ENCODE peak calls at places on chromosomes 3 and 15, in four cellular contexts. B is spleen, G is right atrium auricular region, T is fibroblast of lung. P is an unnamed sample.

GRCh38 chr3:45688194-45688881 is 858 bp upstream of the SACM1L start:
- DNase-seq in B (peak), G (no peak), T (peak), P (no peak)

GRCh38 chr15:79192462-79193036 is 90.0 kb upstream of the ANKRD34C start:
- DNase-seq in B (no peak), G (no peak), T (peak), P (no peak)

GRCh38 chr3:40035177-40035576 is 225.8 kb downstream of the MYRIP start:
- DNase-seq in B (no peak), G (no peak), T (peak), P (no peak)

GRCh38 chr3:95341314-95341713 is 1278.5 kb downstream of the NSUN3 start:
- DNase-seq in B (no peak), G (no peak), T (no peak), P (no peak)

GRCh38 chr15:86968244-86968643 is 888.6 kb downstream of the AGBL1 start:
- DNase-seq in B (no peak), G (no peak), T (no peak), P (no peak)

GRCh38 chr15:48631191-48631770 is 14.2 kb downstream of the FBN1 start:
- DNase-seq in B (no peak), G (no peak), T (peak), P (no peak)

GRCh38 chr3:129688310-129688895 is 81.9 kb upstream of the PLXND1 start:
- DNase-seq in B (no peak), G (peak), T (peak), P (peak)

GRCh38 chr3:42169579-42169978 is 78.4 kb downstream of the TRAK1 start:
- DNase-seq in B (no peak), G (no peak), T (no peak), P (no peak)

GRCh38 chr15:100141304-100142080 is 200.3 kb downstream of the ADAMTS17 start:
- DNase-seq in B (no peak), G (no peak), T (peak), P (no peak)

GRCh38 chr15:56428821-56429458 is 36.0 kb downstream of the MNS1 start:
- DNase-seq in B (no peak), G (no peak), T (peak), P (no peak)

GRCh38 chr3:37766797-37767776 is 94.6 kb upstream of the CTDSPL start:
- DNase-seq in B (no peak), G (no peak), T (no peak), P (no peak)

GRCh38 chr3:30203301-30203700 is 403.1 kb upstream of the TGFBR2 start:
- DNase-seq in B (no peak), G (no peak), T (peak), P (peak)

GRCh38 chr3:64684715-64685261 is 3.0 kb downstream of the ADAMTS9 start:
- DNase-seq in B (no peak), G (no peak), T (peak), P (no peak)

GRCh38 chr3:152230367-152230766 is 38.4 kb upstream of the MBNL1 start:
- DNase-seq in B (no peak), G (no peak), T (no peak), P (no peak)

GRCh38 chr3:149288655-149289054 is 44.8 kb downstream of the TM4SF18 start:
- DNase-seq in B (no peak), G (no peak), T (no peak), P (no peak)

GRCh38 chr15:100716456-100717085 is 114.2 kb downstream of the ASB7 start:
- DNase-seq in B (peak), G (peak), T (no peak), P (no peak)

GRCh38 chr3:47617061-47618010 is 38.7 kb upstream of the CSPG5 start:
- DNase-seq in B (no peak), G (no peak), T (peak), P (no peak)

GRCh38 chr3:72255736-72256559 is 471.0 kb upstream of the PROK2 start:
- DNase-seq in B (peak), G (no peak), T (no peak), P (no peak)

GRCh38 chr3:44240061-44240460 is 1.6 kb upstream of the TOPAZ1 start:
- DNase-seq in B (no peak), G (no peak), T (peak), P (no peak)

GRCh38 chr15:79656151-79656797 is 224.1 kb downstream of the MINAR1 start:
- DNase-seq in B (no peak), G (no peak), T (no peak), P (no peak)

GRCh38 chr3:42271786-42272185 is 5.8 kb upstream of the CCK start:
- DNase-seq in B (no peak), G (no peak), T (no peak), P (no peak)

GRCh38 chr3:108334698-108335097 is 38.4 kb downstream of the HHLA2 start:
- DNase-seq in B (no peak), G (no peak), T (peak), P (no peak)

GRCh38 chr3:171333784-171334464 is 126.3 kb downstream of the TNIK start:
- DNase-seq in B (no peak), G (no peak), T (no peak), P (no peak)

GRCh38 chr15:73927003-73927475 is 777 bp downstream of the LOXL1 start:
- DNase-seq in B (peak), G (no peak), T (no peak), P (no peak)

GRCh38 chr3:120448707-120449650 is 1.8 kb downstream of the FSTL1 start:
- DNase-seq in B (no peak), G (no peak), T (peak), P (no peak)

GRCh38 chr3:67048716-67049076 is 50.6 kb downstream of the KBTBD8 start:
- DNase-seq in B (no peak), G (no peak), T (no peak), P (no peak)

GRCh38 chr15:34850121-34850520 is 54.8 kb upstream of the ACTC1 start:
- DNase-seq in B (no peak), G (no peak), T (no peak), P (no peak)

GRCh38 chr3:61789861-61790260 is 228.5 kb downstream of the PTPRG start:
- DNase-seq in B (no peak), G (no peak), T (no peak), P (no peak)

GRCh38 chr3:120559228-120560061 is 36.7 kb upstream of the NDUFB4 start:
- DNase-seq in B (peak), G (no peak), T (peak), P (no peak)

GRCh38 chr15:48340111-48340510 is 8.9 kb downstream of the DUT start:
- DNase-seq in B (no peak), G (no peak), T (no peak), P (no peak)

GRCh38 chr3:123451186-123451585 is 2.3 kb upstream of the ADCY5 start:
- DNase-seq in B (peak), G (no peak), T (no peak), P (no peak)

GRCh38 chr15:91357011-91357410 is 257.0 kb downstream of the SV2B start:
- DNase-seq in B (no peak), G (no peak), T (no peak), P (no peak)

GRCh38 chr3:181699171-181699903 is 12.4 kb upstream of the SOX2 start:
- DNase-seq in B (no peak), G (no peak), T (peak), P (no peak)

GRCh38 chr15:32683906-32684584 is 33.8 kb upstream of the GREM1 start:
- DNase-seq in B (no peak), G (no peak), T (peak), P (no peak)

GRCh38 chr15:37981781-37982180 is 47.3 kb downstream of the TMCO5A start:
- DNase-seq in B (no peak), G (no peak), T (peak), P (no peak)

GRCh38 chr15:25937796-25938195 is 74.7 kb upstream of the ATP10A start:
- DNase-seq in B (no peak), G (no peak), T (no peak), P (no peak)

GRCh38 chr3:171842864-171843511 is at the start of gene TMEM212:
- DNase-seq in B (no peak), G (no peak), T (peak), P (no peak)

GRCh38 chr15:61824291-61824690 is 236.0 kb downstream of the VPS13C start:
- DNase-seq in B (no peak), G (no peak), T (no peak), P (no peak)

GRCh38 chr3:149152420-149152819 is 23.0 kb downstream of the HPS3 start:
- DNase-seq in B (no peak), G (no peak), T (peak), P (no peak)

GRCh38 chr15:45827275-45827674 is 192.4 kb downstream of the SQOR start:
- DNase-seq in B (no peak), G (no peak), T (no peak), P (no peak)

DNA sequence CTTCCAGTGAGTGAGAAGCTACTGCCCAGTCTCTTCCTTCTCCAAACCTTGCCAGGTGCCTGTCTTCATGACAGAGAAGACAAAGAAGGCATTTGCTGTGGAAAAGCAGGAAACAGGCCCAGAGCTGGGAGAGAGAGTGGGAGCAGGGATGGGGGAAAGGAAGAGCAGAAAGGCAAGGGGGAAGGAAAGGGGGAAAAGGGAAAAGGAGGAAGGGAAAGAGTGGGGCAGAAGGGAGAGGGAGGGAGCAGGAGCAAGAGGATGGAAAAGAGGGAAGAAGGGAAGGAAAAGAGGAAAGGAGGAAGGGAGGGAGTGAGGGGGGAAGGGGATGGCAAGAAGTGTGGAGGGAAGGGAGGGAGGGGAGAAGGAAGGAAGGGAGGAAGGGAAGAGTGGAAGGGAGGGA is 121.2 kb upstream of the LINGO1 start:
- DNase-seq in B (no peak), G (no peak), T (no peak), P (no peak)
- TF ChIP-seq CTCF in B (no peak), G (no peak), T (no peak), P (no peak)

GRCh38 chr3:125118600-125118999 is 62.8 kb upstream of the HEG1 start:
- DNase-seq in B (no peak), G (no peak), T (no peak), P (no peak)

GRCh38 chr3:125119752-125120369 is 64.1 kb upstream of the HEG1 start:
- DNase-seq in B (peak), G (no peak), T (no peak), P (no peak)

GRCh38 chr3:125121246-125122010 is 65.6 kb upstream of the HEG1 start:
- DNase-seq in B (no peak), G (no peak), T (no peak), P (no peak)

GRCh38 chr3:125117631-125118191 is 61.9 kb upstream of the HEG1 start:
- DNase-seq in B (no peak), G (no peak), T (peak), P (no peak)

DNA sequence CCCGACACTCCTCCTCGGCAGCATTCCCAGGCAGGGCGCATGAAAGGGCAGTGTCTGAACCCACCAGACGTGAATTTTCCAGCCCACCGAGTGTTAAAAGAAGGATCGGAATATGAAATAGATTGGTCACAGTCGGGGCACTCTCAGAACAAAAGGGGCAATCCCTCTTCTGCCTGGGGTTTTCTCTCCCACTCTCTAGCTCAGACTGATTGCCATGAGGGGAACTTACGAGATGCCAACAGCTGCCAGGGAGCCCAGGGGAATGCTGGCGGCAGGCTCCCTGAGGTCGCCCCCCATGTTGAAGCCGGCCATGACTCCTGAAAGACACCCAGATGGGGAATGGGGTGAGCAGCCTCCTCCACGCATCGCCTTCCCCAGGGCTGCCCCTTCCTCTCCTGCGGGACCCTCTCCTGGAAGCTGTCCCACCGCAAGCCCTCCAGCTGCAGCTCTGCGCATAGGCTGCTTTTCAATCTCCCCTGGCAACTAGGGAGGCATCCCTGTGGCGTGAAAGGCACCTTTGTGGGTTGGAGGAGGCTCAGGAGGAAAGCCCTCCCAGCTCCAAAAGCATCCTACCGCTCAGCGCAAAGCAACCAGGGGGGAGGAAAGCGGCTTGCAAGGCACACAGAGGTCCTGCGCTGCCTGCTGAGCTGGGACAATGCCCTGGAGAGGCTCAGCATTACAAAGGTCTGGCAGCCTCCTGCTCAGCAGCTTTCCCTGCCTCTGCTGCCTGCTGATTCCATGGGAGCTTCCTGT is 64.7 kb upstream of the HEG1 start:
- DNase-seq in B (no peak), G (no peak), T (peak), P (no peak)
- H3K4me3 ChIP-seq in B (peak), G (peak), T (peak), P (peak)

GRCh38 chr3:154781595-154781994 is 298.5 kb upstream of the MME start:
- DNase-seq in B (no peak), G (no peak), T (no peak), P (no peak)
- TF ChIP-seq CTCF in B (no peak), G (no peak), T (no peak), P (no peak)

GRCh38 chr15:78130466-78131294 is 565 bp downstream of the CIB2 start:
- DNase-seq in B (no peak), G (no peak), T (no peak), P (no peak)
- H3K4me3 ChIP-seq in B (peak), G (peak), T (peak), P (peak)

GRCh38 chr3:111210003-111210699 is 138.5 kb downstream of the NECTIN3 start:
- DNase-seq in B (no peak), G (no peak), T (peak), P (peak)
- TF ChIP-seq CTCF in B (no peak), G (no peak), T (no peak), P (no peak)

GRCh38 chr3:117874028-117874765 is 1160.4 kb downstream of the IGSF11 start:
- DNase-seq in B (no peak), G (no peak), T (peak), P (no peak)

GRCh38 chr3:117875887-117876286 is 1158.8 kb downstream of the IGSF11 start:
- DNase-seq in B (no peak), G (no peak), T (no peak), P (no peak)

GRCh38 chr3:117874904-117875874 is 1159.5 kb downstream of the IGSF11 start:
- DNase-seq in B (no peak), G (no peak), T (peak), P (no peak)

GRCh38 chr3:117871934-117872333 is 1162.4 kb downstream of the TUSC7 start:
- DNase-seq in B (no peak), G (no peak), T (peak), P (no peak)

DNA sequence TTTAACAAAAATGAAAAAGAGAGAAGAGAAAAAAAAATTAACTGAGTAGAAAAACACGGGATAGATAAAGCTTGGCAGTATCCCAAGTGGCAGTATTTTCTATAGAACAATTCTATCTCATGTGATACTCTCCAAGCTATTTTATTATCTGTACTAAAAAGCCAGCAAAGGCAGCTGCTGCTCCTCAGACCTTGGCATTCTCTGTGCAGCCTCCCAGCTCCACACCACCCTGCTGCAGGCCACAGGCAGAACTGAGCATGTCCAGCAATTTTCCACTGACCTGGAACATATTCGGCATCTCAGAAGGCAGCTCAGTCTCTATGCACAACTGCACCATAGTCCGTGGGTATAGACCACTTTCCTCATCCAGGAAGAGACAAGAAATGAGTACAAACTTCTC is 1161.4 kb downstream of the IGSF11 start:
- DNase-seq in B (no peak), G (no peak), T (no peak), P (no peak)
- H3K4me3 ChIP-seq in B (no peak), G (no peak), T (no peak), P (no peak)

DNA sequence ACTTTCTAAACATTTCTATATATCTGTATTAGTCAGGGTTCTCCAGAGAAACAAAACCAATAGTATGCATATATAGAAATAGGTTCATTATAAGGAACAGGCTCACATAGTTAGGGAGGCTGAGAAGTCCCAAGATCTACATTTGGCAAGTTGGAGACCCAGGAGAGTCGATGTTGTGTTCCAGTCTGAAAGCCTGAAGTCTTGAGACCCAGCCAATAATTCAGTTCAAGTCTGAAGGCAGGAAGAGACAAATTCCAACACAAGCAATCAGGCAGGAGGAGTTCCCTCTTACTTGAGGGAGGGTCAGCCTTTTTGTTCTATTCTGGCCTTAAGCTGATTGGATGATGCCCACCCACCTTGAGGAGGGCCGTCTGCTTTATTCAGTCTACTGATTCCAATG is 176.0 kb downstream of the THSD4 start:
- DNase-seq in B (no peak), G (no peak), T (no peak), P (no peak)
- TF ChIP-seq CTCF in B (no peak), G (no peak), T (no peak), P (no peak)

GRCh38 chr15:43794269-43795037 is 2.3 kb downstream of the SERF2 start:
- DNase-seq in B (no peak), G (no peak), T (peak), P (no peak)

GRCh38 chr15:43795997-43796396 is 3.9 kb downstream of the SERF2 start:
- DNase-seq in B (no peak), G (no peak), T (no peak), P (no peak)

GRCh38 chr15:43796566-43796965 is 3.5 kb downstream of the SERINC4 start:
- DNase-seq in B (no peak), G (no peak), T (no peak), P (no peak)

GRCh38 chr15:43793647-43794046 is 1.5 kb downstream of the SERF2 start:
- DNase-seq in B (no peak), G (no peak), T (no peak), P (no peak)

GRCh38 chr15:43795197-43795596 is 3.1 kb downstream of the SERF2 start:
- DNase-seq in B (no peak), G (no peak), T (no peak), P (no peak)
- H3K4me3 ChIP-seq in B (no peak), G (no peak), T (peak), P (no peak)

GRCh38 chr3:160162440-160162839 is 62.8 kb upstream of the C3orf80 start:
- DNase-seq in B (no peak), G (no peak), T (peak), P (no peak)

GRCh38 chr3:160159346-160159745 is 65.9 kb upstream of the C3orf80 start:
- DNase-seq in B (no peak), G (no peak), T (no peak), P (no peak)

GRCh38 chr3:160159806-160160205 is 65.4 kb upstream of the C3orf80 start:
- DNase-seq in B (no peak), G (no peak), T (no peak), P (no peak)

GRCh38 chr3:160168290-160168689 is 56.9 kb upstream of the C3orf80 start:
- DNase-seq in B (no peak), G (no peak), T (no peak), P (no peak)

DNA sequence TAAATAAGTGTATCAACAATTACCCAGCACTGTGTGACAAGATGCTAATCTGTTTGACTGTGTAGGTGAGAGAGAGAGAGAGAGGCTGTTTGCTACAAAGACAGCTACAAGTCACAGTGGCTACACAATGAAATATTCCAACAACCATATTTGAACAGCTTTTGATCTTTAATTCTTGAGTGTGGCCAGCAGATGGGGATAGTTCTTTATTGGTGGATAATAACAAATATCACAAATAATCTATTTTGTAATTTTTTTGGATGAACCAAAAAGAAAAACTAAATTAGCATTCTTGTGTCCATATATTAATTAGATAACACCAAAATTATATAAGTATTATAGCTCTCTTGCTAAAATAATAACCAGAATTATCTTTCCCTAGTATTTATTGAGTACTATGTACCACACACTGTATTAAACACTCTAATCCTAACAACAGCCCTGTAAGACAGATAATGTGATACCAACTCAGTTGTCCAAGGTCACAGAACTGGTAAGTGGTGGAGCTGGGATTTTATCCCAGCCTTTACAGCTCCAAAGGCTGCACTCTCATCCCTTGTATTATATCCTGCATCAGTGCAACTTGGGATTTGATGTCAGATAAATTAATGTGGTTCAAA is 61.9 kb upstream of the C3orf80 start:
- DNase-seq in B (no peak), G (no peak), T (no peak), P (no peak)
- TF ChIP-seq CTCF in B (peak), G (peak), T (no peak), P (peak)

P was measured in AG04449.